ENCODE peak calls at places on chromosomes 6 and 20, in six cellular contexts. One of them, this sample, is unnamed.

GRCh38 chr20:46897471-46897870 is 2.8 kb downstream of the EYA2 start:
- DNase-seq in left lobe of liver: no peak
- DNase-seq in stimulated activated CD8-positive, alpha-beta memory T cell treated with anti-CD3 and anti-CD28 coated beads, Interleukin-4, amount 100 ng/mL, for 4 hours: no peak
- DNase-seq in activated CD4-positive, alpha-beta T cell treated with anti-CD3 and anti-CD28 coated beads, Interleukin-2, amount 50 U/mL, for 1 hour: no peak
- DNase-seq in fibroblast of the conjunctiva: no peak
- DNase-seq in left kidney: peak; percentile 38
- DNase-seq in this sample: no peak

GRCh38 chr6:90492798-90493197 is 94.1 kb downstream of the MAP3K7 start:
- DNase-seq in stimulated activated CD8-positive, alpha-beta memory T cell treated with anti-CD3 and anti-CD28 coated beads, Interleukin-4, amount 100 ng/mL, for 4 hours: no peak
- DNase-seq in activated CD4-positive, alpha-beta T cell treated with anti-CD3 and anti-CD28 coated beads, Interleukin-2, amount 50 U/mL, for 1 hour: no peak
- DNase-seq in fibroblast of the conjunctiva: no peak
- DNase-seq in left lobe of liver: no peak
- DNase-seq in left kidney: no peak
- DNase-seq in this sample: no peak

GRCh38 chr6:158863646-158864045 is 44.5 kb upstream of the EZR start:
- DNase-seq in stimulated activated CD8-positive, alpha-beta memory T cell treated with anti-CD3 and anti-CD28 coated beads, Interleukin-4, amount 100 ng/mL, for 4 hours: no peak
- DNase-seq in fibroblast of the conjunctiva: no peak
- DNase-seq in activated CD4-positive, alpha-beta T cell treated with anti-CD3 and anti-CD28 coated beads, Interleukin-2, amount 50 U/mL, for 1 hour: no peak
- DNase-seq in left lobe of liver: no peak
- DNase-seq in left kidney: no peak
- DNase-seq in this sample: no peak

GRCh38 chr20:25299801-25300200 is 51.9 kb downstream of the PYGB start:
- DNase-seq in left kidney: no peak
- DNase-seq in left lobe of liver: no peak
- DNase-seq in activated CD4-positive, alpha-beta T cell treated with anti-CD3 and anti-CD28 coated beads, Interleukin-2, amount 50 U/mL, for 1 hour: no peak
- DNase-seq in stimulated activated CD8-positive, alpha-beta memory T cell treated with anti-CD3 and anti-CD28 coated beads, Interleukin-4, amount 100 ng/mL, for 4 hours: no peak
- DNase-seq in fibroblast of the conjunctiva: no peak
- DNase-seq in this sample: no peak

GRCh38 chr6:45586216-45587171 is 208.8 kb upstream of the SUPT3H start:
- DNase-seq in left kidney: no peak
- DNase-seq in stimulated activated CD8-positive, alpha-beta memory T cell treated with anti-CD3 and anti-CD28 coated beads, Interleukin-4, amount 100 ng/mL, for 4 hours: peak; percentile 12
- DNase-seq in left lobe of liver: no peak
- DNase-seq in fibroblast of the conjunctiva: no peak
- DNase-seq in activated CD4-positive, alpha-beta T cell treated with anti-CD3 and anti-CD28 coated beads, Interleukin-2, amount 50 U/mL, for 1 hour: peak; percentile 53
- DNase-seq in this sample: peak; percentile 93

GRCh38 chr6:77450924-77451323 is 12.4 kb downstream of the HTR1B start:
- DNase-seq in activated CD4-positive, alpha-beta T cell treated with anti-CD3 and anti-CD28 coated beads, Interleukin-2, amount 50 U/mL, for 1 hour: no peak
- DNase-seq in stimulated activated CD8-positive, alpha-beta memory T cell treated with anti-CD3 and anti-CD28 coated beads, Interleukin-4, amount 100 ng/mL, for 4 hours: no peak
- DNase-seq in fibroblast of the conjunctiva: no peak
- DNase-seq in left kidney: no peak
- DNase-seq in left lobe of liver: no peak
- DNase-seq in this sample: no peak

GRCh38 chr6:135305684-135306083 is 124.6 kb downstream of the MYB start:
- DNase-seq in activated CD4-positive, alpha-beta T cell treated with anti-CD3 and anti-CD28 coated beads, Interleukin-2, amount 50 U/mL, for 1 hour: no peak
- DNase-seq in left kidney: no peak
- DNase-seq in fibroblast of the conjunctiva: no peak
- DNase-seq in left lobe of liver: no peak
- DNase-seq in stimulated activated CD8-positive, alpha-beta memory T cell treated with anti-CD3 and anti-CD28 coated beads, Interleukin-4, amount 100 ng/mL, for 4 hours: no peak
- DNase-seq in this sample: no peak

GRCh38 chr20:35972445-35972844 is 4.1 kb downstream of the CNBD2 start:
- DNase-seq in activated CD4-positive, alpha-beta T cell treated with anti-CD3 and anti-CD28 coated beads, Interleukin-2, amount 50 U/mL, for 1 hour: no peak
- DNase-seq in left kidney: no peak
- DNase-seq in fibroblast of the conjunctiva: peak; percentile 18
- DNase-seq in left lobe of liver: no peak
- DNase-seq in stimulated activated CD8-positive, alpha-beta memory T cell treated with anti-CD3 and anti-CD28 coated beads, Interleukin-4, amount 100 ng/mL, for 4 hours: no peak
- DNase-seq in this sample: no peak

GRCh38 chr20:61896058-61896961 is 169.4 kb downstream of the TAF4 start:
- DNase-seq in fibroblast of the conjunctiva: peak; percentile 14
- DNase-seq in left lobe of liver: no peak
- DNase-seq in stimulated activated CD8-positive, alpha-beta memory T cell treated with anti-CD3 and anti-CD28 coated beads, Interleukin-4, amount 100 ng/mL, for 4 hours: no peak
- DNase-seq in activated CD4-positive, alpha-beta T cell treated with anti-CD3 and anti-CD28 coated beads, Interleukin-2, amount 50 U/mL, for 1 hour: peak; percentile 8
- DNase-seq in left kidney: peak; percentile 76
- DNase-seq in this sample: no peak

GRCh38 chr20:62367136-62367482 is at the start of gene LAMA5:
- DNase-seq in activated CD4-positive, alpha-beta T cell treated with anti-CD3 and anti-CD28 coated beads, Interleukin-2, amount 50 U/mL, for 1 hour: no peak
- DNase-seq in fibroblast of the conjunctiva: no peak
- DNase-seq in left kidney: peak; percentile 88
- DNase-seq in left lobe of liver: no peak
- DNase-seq in stimulated activated CD8-positive, alpha-beta memory T cell treated with anti-CD3 and anti-CD28 coated beads, Interleukin-4, amount 100 ng/mL, for 4 hours: no peak
- DNase-seq in this sample: no peak

GRCh38 chr6:42387336-42387735 is 64.4 kb downstream of the TRERF1 start:
- DNase-seq in left kidney: no peak
- DNase-seq in stimulated activated CD8-positive, alpha-beta memory T cell treated with anti-CD3 and anti-CD28 coated beads, Interleukin-4, amount 100 ng/mL, for 4 hours: no peak
- DNase-seq in activated CD4-positive, alpha-beta T cell treated with anti-CD3 and anti-CD28 coated beads, Interleukin-2, amount 50 U/mL, for 1 hour: peak; percentile 36
- DNase-seq in left lobe of liver: no peak
- DNase-seq in fibroblast of the conjunctiva: no peak
- DNase-seq in this sample: peak; percentile 76

GRCh38 chr20:25000268-25000801 is 7.8 kb upstream of the APMAP start:
- DNase-seq in fibroblast of the conjunctiva: peak; percentile 84
- DNase-seq in activated CD4-positive, alpha-beta T cell treated with anti-CD3 and anti-CD28 coated beads, Interleukin-2, amount 50 U/mL, for 1 hour: no peak
- DNase-seq in left kidney: no peak
- DNase-seq in left lobe of liver: peak; percentile 54
- DNase-seq in stimulated activated CD8-positive, alpha-beta memory T cell treated with anti-CD3 and anti-CD28 coated beads, Interleukin-4, amount 100 ng/mL, for 4 hours: no peak
- DNase-seq in this sample: no peak

GRCh38 chr6:3789018-3789895 is 37.7 kb upstream of the PXDC1 start:
- DNase-seq in activated CD4-positive, alpha-beta T cell treated with anti-CD3 and anti-CD28 coated beads, Interleukin-2, amount 50 U/mL, for 1 hour: no peak
- DNase-seq in fibroblast of the conjunctiva: no peak
- DNase-seq in left kidney: no peak
- DNase-seq in left lobe of liver: peak; percentile 75
- DNase-seq in stimulated activated CD8-positive, alpha-beta memory T cell treated with anti-CD3 and anti-CD28 coated beads, Interleukin-4, amount 100 ng/mL, for 4 hours: no peak
- DNase-seq in this sample: no peak

GRCh38 chr6:19327684-19328083 is 509.5 kb upstream of the ID4 start:
- DNase-seq in left lobe of liver: no peak
- DNase-seq in left kidney: peak; percentile 86
- DNase-seq in activated CD4-positive, alpha-beta T cell treated with anti-CD3 and anti-CD28 coated beads, Interleukin-2, amount 50 U/mL, for 1 hour: no peak
- DNase-seq in fibroblast of the conjunctiva: no peak
- DNase-seq in stimulated activated CD8-positive, alpha-beta memory T cell treated with anti-CD3 and anti-CD28 coated beads, Interleukin-4, amount 100 ng/mL, for 4 hours: no peak
- DNase-seq in this sample: no peak

GRCh38 chr6:131532476-131533108 is 40.4 kb upstream of the ARG1 start:
- DNase-seq in stimulated activated CD8-positive, alpha-beta memory T cell treated with anti-CD3 and anti-CD28 coated beads, Interleukin-4, amount 100 ng/mL, for 4 hours: peak; percentile 17
- DNase-seq in left kidney: no peak
- DNase-seq in activated CD4-positive, alpha-beta T cell treated with anti-CD3 and anti-CD28 coated beads, Interleukin-2, amount 50 U/mL, for 1 hour: no peak
- DNase-seq in fibroblast of the conjunctiva: no peak
- DNase-seq in left lobe of liver: no peak
- DNase-seq in this sample: no peak

GRCh38 chr20:12058201-12058600 is 140.5 kb downstream of the BTBD3 start:
- DNase-seq in left kidney: no peak
- DNase-seq in activated CD4-positive, alpha-beta T cell treated with anti-CD3 and anti-CD28 coated beads, Interleukin-2, amount 50 U/mL, for 1 hour: no peak
- DNase-seq in left lobe of liver: no peak
- DNase-seq in stimulated activated CD8-positive, alpha-beta memory T cell treated with anti-CD3 and anti-CD28 coated beads, Interleukin-4, amount 100 ng/mL, for 4 hours: no peak
- DNase-seq in fibroblast of the conjunctiva: no peak
- DNase-seq in this sample: no peak

GRCh38 chr6:125953502-125953875 is 3.1 kb upstream of the HINT3 start:
- DNase-seq in left lobe of liver: peak; percentile 49
- DNase-seq in stimulated activated CD8-positive, alpha-beta memory T cell treated with anti-CD3 and anti-CD28 coated beads, Interleukin-4, amount 100 ng/mL, for 4 hours: no peak
- DNase-seq in fibroblast of the conjunctiva: no peak
- DNase-seq in left kidney: peak; percentile 63
- DNase-seq in activated CD4-positive, alpha-beta T cell treated with anti-CD3 and anti-CD28 coated beads, Interleukin-2, amount 50 U/mL, for 1 hour: no peak
- DNase-seq in this sample: no peak

GRCh38 chr6:816510-817084 is 123.7 kb upstream of the EXOC2 start:
- DNase-seq in fibroblast of the conjunctiva: no peak
- DNase-seq in left kidney: no peak
- DNase-seq in stimulated activated CD8-positive, alpha-beta memory T cell treated with anti-CD3 and anti-CD28 coated beads, Interleukin-4, amount 100 ng/mL, for 4 hours: no peak
- DNase-seq in activated CD4-positive, alpha-beta T cell treated with anti-CD3 and anti-CD28 coated beads, Interleukin-2, amount 50 U/mL, for 1 hour: no peak
- DNase-seq in left lobe of liver: no peak
- DNase-seq in this sample: no peak

GRCh38 chr6:15389759-15390723 is 144.2 kb downstream of the JARID2 start:
- DNase-seq in left lobe of liver: no peak
- DNase-seq in left kidney: peak; percentile 93
- DNase-seq in fibroblast of the conjunctiva: no peak
- DNase-seq in activated CD4-positive, alpha-beta T cell treated with anti-CD3 and anti-CD28 coated beads, Interleukin-2, amount 50 U/mL, for 1 hour: no peak
- DNase-seq in stimulated activated CD8-positive, alpha-beta memory T cell treated with anti-CD3 and anti-CD28 coated beads, Interleukin-4, amount 100 ng/mL, for 4 hours: no peak
- DNase-seq in this sample: no peak

GRCh38 chr6:93139408-93140081 is 279.8 kb downstream of the EPHA7 start:
- DNase-seq in activated CD4-positive, alpha-beta T cell treated with anti-CD3 and anti-CD28 coated beads, Interleukin-2, amount 50 U/mL, for 1 hour: no peak
- DNase-seq in stimulated activated CD8-positive, alpha-beta memory T cell treated with anti-CD3 and anti-CD28 coated beads, Interleukin-4, amount 100 ng/mL, for 4 hours: no peak
- DNase-seq in fibroblast of the conjunctiva: no peak
- DNase-seq in left kidney: peak; percentile 1
- DNase-seq in left lobe of liver: no peak
- DNase-seq in this sample: no peak

GRCh38 chr20:21505810-21506530 is 7.9 kb downstream of the NKX2-2 start:
- DNase-seq in left kidney: peak; percentile 81
- DNase-seq in fibroblast of the conjunctiva: no peak
- DNase-seq in stimulated activated CD8-positive, alpha-beta memory T cell treated with anti-CD3 and anti-CD28 coated beads, Interleukin-4, amount 100 ng/mL, for 4 hours: peak; percentile 21
- DNase-seq in left lobe of liver: peak; percentile 65
- DNase-seq in activated CD4-positive, alpha-beta T cell treated with anti-CD3 and anti-CD28 coated beads, Interleukin-2, amount 50 U/mL, for 1 hour: peak; percentile 67
- DNase-seq in this sample: no peak

GRCh38 chr6:2110504-2110903 is 134.9 kb downstream of the GMDS start:
- DNase-seq in stimulated activated CD8-positive, alpha-beta memory T cell treated with anti-CD3 and anti-CD28 coated beads, Interleukin-4, amount 100 ng/mL, for 4 hours: no peak
- DNase-seq in activated CD4-positive, alpha-beta T cell treated with anti-CD3 and anti-CD28 coated beads, Interleukin-2, amount 50 U/mL, for 1 hour: no peak
- DNase-seq in left lobe of liver: no peak
- DNase-seq in left kidney: no peak
- DNase-seq in fibroblast of the conjunctiva: no peak
- DNase-seq in this sample: no peak

GRCh38 chr6:134381926-134382325 is 64.0 kb upstream of the SGK1 start:
- DNase-seq in fibroblast of the conjunctiva: no peak
- DNase-seq in left lobe of liver: no peak
- DNase-seq in activated CD4-positive, alpha-beta T cell treated with anti-CD3 and anti-CD28 coated beads, Interleukin-2, amount 50 U/mL, for 1 hour: no peak
- DNase-seq in stimulated activated CD8-positive, alpha-beta memory T cell treated with anti-CD3 and anti-CD28 coated beads, Interleukin-4, amount 100 ng/mL, for 4 hours: no peak
- DNase-seq in left kidney: no peak
- DNase-seq in this sample: no peak

GRCh38 chr20:23200914-23201313 is 114.8 kb upstream of the CD93 start:
- DNase-seq in stimulated activated CD8-positive, alpha-beta memory T cell treated with anti-CD3 and anti-CD28 coated beads, Interleukin-4, amount 100 ng/mL, for 4 hours: no peak
- DNase-seq in left lobe of liver: no peak
- DNase-seq in left kidney: peak; percentile 70
- DNase-seq in activated CD4-positive, alpha-beta T cell treated with anti-CD3 and anti-CD28 coated beads, Interleukin-2, amount 50 U/mL, for 1 hour: no peak
- DNase-seq in fibroblast of the conjunctiva: no peak
- DNase-seq in this sample: peak; percentile 2

GRCh38 chr6:37130704-37131103 is 39.2 kb upstream of the PIM1 start:
- DNase-seq in stimulated activated CD8-positive, alpha-beta memory T cell treated with anti-CD3 and anti-CD28 coated beads, Interleukin-4, amount 100 ng/mL, for 4 hours: no peak
- DNase-seq in left lobe of liver: no peak
- DNase-seq in activated CD4-positive, alpha-beta T cell treated with anti-CD3 and anti-CD28 coated beads, Interleukin-2, amount 50 U/mL, for 1 hour: no peak
- DNase-seq in left kidney: peak; percentile 54
- DNase-seq in fibroblast of the conjunctiva: no peak
- DNase-seq in this sample: no peak